ENCODE peak calls at places on chromosomes 6 and 20, in six cellular contexts. P, Q, F, R, N and X are unnamed samples.

GRCh38 chr6:137708481-137708880 is 158.6 kb upstream of the TNFAIP3 start:
- DNase-seq in P (no peak), Q (no peak), F (no peak), R (no peak), N (no peak), X (no peak)

GRCh38 chr6:3796396-3796795 is 44.9 kb upstream of the PXDC1 start:
- DNase-seq in P (peak; percentile 26), Q (no peak), F (peak; percentile 84), R (no peak), N (no peak), X (no peak)

GRCh38 chr20:32091888-32092346 is 17.6 kb upstream of the TM9SF4 start:
- DNase-seq in P (peak; percentile 87), Q (peak; percentile 84), F (peak; percentile 95), R (peak; percentile 90), N (peak; percentile 91), X (peak; percentile 80)

GRCh38 chr6:32158052-32158451 is 4.1 kb downstream of the PPT2 start:
- DNase-seq in P (no peak), Q (no peak), F (no peak), R (no peak), N (no peak), X (no peak)

GRCh38 chr6:52580905-52581304 is 4.0 kb upstream of the TRAM2 start:
- DNase-seq in P (no peak), Q (no peak), F (no peak), R (no peak), N (no peak), X (no peak)

GRCh38 chr20:36861625-36861874 is 14.4 kb upstream of the TLDC2 start:
- DNase-seq in P (no peak), Q (no peak), F (peak; percentile 76), R (no peak), N (no peak), X (no peak)

GRCh38 chr20:9442858-9443257 is 71.5 kb upstream of the LAMP5 start:
- DNase-seq in P (peak; percentile 91), Q (no peak), F (peak; percentile 67), R (no peak), N (no peak), X (no peak)

GRCh38 chr6:21653902-21654301 is 60.4 kb downstream of the SOX4 start:
- DNase-seq in P (no peak), Q (no peak), F (no peak), R (no peak), N (peak; percentile 44), X (no peak)

GRCh38 chr6:22536111-22536510 is 33.3 kb upstream of the HDGFL1 start:
- DNase-seq in P (no peak), Q (no peak), F (no peak), R (no peak), N (no peak), X (no peak)

GRCh38 chr20:46311039-46311650 is 2.8 kb upstream of the CDH22 start:
- DNase-seq in P (peak; percentile 49), Q (no peak), F (no peak), R (no peak), N (no peak), X (no peak)

GRCh38 chr20:45179166-45179565 is 4.5 kb downstream of the PI3 start:
- DNase-seq in P (no peak), Q (no peak), F (no peak), R (no peak), N (no peak), X (no peak)

GRCh38 chr6:90121982-90122381 is 174.7 kb downstream of the BACH2 start:
- DNase-seq in P (no peak), Q (peak; percentile 74), F (no peak), R (peak; percentile 62), N (no peak), X (no peak)

GRCh38 chr6:41519748-41520699 is 26.2 kb upstream of the FOXP4 start:
- DNase-seq in P (peak; percentile 20), Q (no peak), F (no peak), R (no peak), N (no peak), X (peak; percentile 25)

GRCh38 chr6:55913213-55914195 is 38.1 kb upstream of the BMP5 start:
- DNase-seq in P (peak; percentile 41), Q (no peak), F (no peak), R (no peak), N (no peak), X (no peak)

GRCh38 chr6:29850011-29850553 is 22.5 kb downstream of the HLA-G start:
- DNase-seq in P (no peak), Q (no peak), F (no peak), R (peak; percentile 55), N (peak; percentile 53), X (no peak)

GRCh38 chr6:19472168-19472567 is 365.0 kb upstream of the ID4 start:
- DNase-seq in P (no peak), Q (no peak), F (no peak), R (no peak), N (no peak), X (no peak)

GRCh38 chr6:167589615-167589940 is 237.1 kb upstream of the AFDN start:
- DNase-seq in P (no peak), Q (no peak), F (no peak), R (no peak), N (no peak), X (no peak)

GRCh38 chr6:25942561-25943147 is 12.2 kb upstream of the SLC17A2 start:
- DNase-seq in P (peak; percentile 58), Q (no peak), F (no peak), R (no peak), N (no peak), X (no peak)

GRCh38 chr6:7652957-7653356 is 63.0 kb downstream of the SNRNP48 start:
- DNase-seq in P (no peak), Q (no peak), F (no peak), R (no peak), N (no peak), X (no peak)

GRCh38 chr6:169816975-169817374 is 65.6 kb downstream of the ERMARD start:
- DNase-seq in P (no peak), Q (no peak), F (no peak), R (no peak), N (no peak), X (no peak)

GRCh38 chr6:43937236-43938177 is 167.5 kb downstream of the VEGFA start:
- DNase-seq in P (no peak), Q (peak; percentile 4), F (peak; percentile 39), R (peak; percentile 8), N (no peak), X (no peak)

GRCh38 chr6:119187596-119187995 is 109.1 kb upstream of the FAM184A start:
- DNase-seq in P (no peak), Q (no peak), F (no peak), R (no peak), N (no peak), X (no peak)

GRCh38 chr6:148999921-149000589 is 253.2 kb downstream of the UST start:
- DNase-seq in P (no peak), Q (peak; percentile 74), F (peak; percentile 96), R (no peak), N (no peak), X (peak; percentile 66)

GRCh38 chr20:50484271-50484976 is 25.8 kb upstream of the PTPN1 start:
- DNase-seq in P (no peak), Q (no peak), F (no peak), R (no peak), N (no peak), X (no peak)

GRCh38 chr20:44624152-44624551 is 27.3 kb downstream of the ADA start:
- DNase-seq in P (no peak), Q (no peak), F (no peak), R (no peak), N (no peak), X (no peak)

GRCh38 chr6:77561768-77562314 is 91.0 kb upstream of the MEI4 start:
- DNase-seq in P (peak; percentile 18), Q (no peak), F (no peak), R (no peak), N (no peak), X (no peak)

GRCh38 chr6:127458817-127459216 is 372 bp downstream of the KIAA0408 start:
- DNase-seq in P (no peak), Q (peak; percentile 49), F (no peak), R (no peak), N (no peak), X (peak; percentile 34)

GRCh38 chr6:18242062-18242851 is 22.1 kb downstream of the DEK start:
- DNase-seq in P (no peak), Q (no peak), F (peak; percentile 84), R (no peak), N (no peak), X (no peak)

GRCh38 chr6:34052071-34052825 is 93.6 kb downstream of the GRM4 start:
- DNase-seq in P (no peak), Q (no peak), F (no peak), R (no peak), N (no peak), X (no peak)

GRCh38 chr6:135722679-135723078 is 128.8 kb upstream of the PDE7B start:
- DNase-seq in P (no peak), Q (no peak), F (no peak), R (peak; percentile 34), N (no peak), X (peak; percentile 42)

GRCh38 chr6:109768485-109768884 is 77.4 kb downstream of the FIG4 start:
- DNase-seq in P (no peak), Q (no peak), F (no peak), R (no peak), N (no peak), X (no peak)

GRCh38 chr6:43271944-43272343 is 26.1 kb upstream of the SLC22A7 start:
- DNase-seq in P (no peak), Q (no peak), F (no peak), R (no peak), N (no peak), X (no peak)

GRCh38 chr6:101607286-101607685 is 213.8 kb downstream of the GRIK2 start:
- DNase-seq in P (peak; percentile 11), Q (no peak), F (no peak), R (no peak), N (no peak), X (no peak)

GRCh38 chr6:108423982-108424695 is 129.3 kb downstream of the AFG1L start:
- DNase-seq in P (peak; percentile 15), Q (no peak), F (no peak), R (no peak), N (no peak), X (no peak)

GRCh38 chr6:5162401-5162800 is 77.3 kb downstream of the PPP1R3G start:
- DNase-seq in P (no peak), Q (no peak), F (no peak), R (no peak), N (no peak), X (no peak)

GRCh38 chr20:59382326-59382725 is 81.9 kb downstream of the EDN3 start:
- DNase-seq in P (no peak), Q (no peak), F (no peak), R (no peak), N (no peak), X (no peak)

GRCh38 chr6:54916858-54917257 is 70.3 kb downstream of the FAM83B start:
- DNase-seq in P (peak; percentile 74), Q (no peak), F (no peak), R (no peak), N (no peak), X (no peak)